ENCODE peak calls at places on chromosome 15, in four cellular contexts. O, V, H and E are unnamed samples.

GRCh38 chr15:84702961-84703482 is 12.9 kb downstream of the SEC11A start:
- DNase-seq in O (no peak), V (no peak), H (no peak), E (no peak)

GRCh38 chr15:56325186-56325585 is 40.0 kb upstream of the TEX9 start:
- DNase-seq in O (no peak), V (no peak), H (no peak), E (no peak)

GRCh38 chr15:71508081-71508682 is 302.2 kb upstream of the NR2E3 start:
- DNase-seq in O (no peak), V (peak; percentile 21), H (no peak), E (no peak)

GRCh38 chr15:68190048-68190447 is 15.1 kb downstream of the CALML4 start:
- DNase-seq in O (no peak), V (no peak), H (no peak), E (no peak)

GRCh38 chr15:36925671-36926421 is 174.5 kb downstream of the MEIS2 start:
- DNase-seq in O (no peak), V (no peak), H (no peak), E (no peak)

GRCh38 chr15:77832874-77833273 is 200.2 kb upstream of the LINGO1 start:
- DNase-seq in O (no peak), V (no peak), H (no peak), E (no peak)

GRCh38 chr15:83436513-83437158 is 10.5 kb upstream of the SH3GL3 start:
- DNase-seq in O (peak; percentile 68), V (no peak), H (peak; percentile 18), E (peak; percentile 7)

GRCh38 chr15:91407237-91407889 is 307.3 kb downstream of the SV2B start:
- DNase-seq in O (no peak), V (no peak), H (no peak), E (no peak)

GRCh38 chr15:83626171-83626802 is 27.6 kb upstream of the ADAMTSL3 start:
- DNase-seq in O (no peak), V (no peak), H (no peak), E (no peak)

GRCh38 chr15:20352241-20353200 is 189.1 kb downstream of the GOLGA6L6 start:
- DNase-seq in O (no peak), V (no peak), H (no peak), E (no peak)

GRCh38 chr15:31062965-31063355 is 38.6 kb downstream of the TRPM1 start:
- DNase-seq in O (no peak), V (no peak), H (no peak), E (no peak)

GRCh38 chr15:90086868-90087268 is 15.4 kb downstream of the IDH2 start:
- DNase-seq in O (peak; percentile 79), V (no peak), H (peak; percentile 71), E (peak; percentile 44)

GRCh38 chr15:45276851-45277250 is 24.8 kb downstream of the SLC28A2 start:
- DNase-seq in O (peak; percentile 28), V (peak; percentile 11), H (peak; percentile 17), E (peak; percentile 50)

GRCh38 chr15:87129916-87130315 is 1050.2 kb downstream of the AGBL1 start:
- DNase-seq in O (no peak), V (no peak), H (no peak), E (no peak)

GRCh38 chr15:80186597-80186996 is 33.8 kb downstream of the FAH start:
- DNase-seq in O (no peak), V (no peak), H (no peak), E (no peak)

GRCh38 chr15:34436956-34437442 is 609 bp downstream of the GOLGA8A start:
- DNase-seq in O (no peak), V (no peak), H (peak; percentile 67), E (peak; percentile 3)

GRCh38 chr15:43488790-43489585 is 4.0 kb downstream of the TP53BP1 start:
- DNase-seq in O (no peak), V (no peak), H (no peak), E (no peak)

DNA sequence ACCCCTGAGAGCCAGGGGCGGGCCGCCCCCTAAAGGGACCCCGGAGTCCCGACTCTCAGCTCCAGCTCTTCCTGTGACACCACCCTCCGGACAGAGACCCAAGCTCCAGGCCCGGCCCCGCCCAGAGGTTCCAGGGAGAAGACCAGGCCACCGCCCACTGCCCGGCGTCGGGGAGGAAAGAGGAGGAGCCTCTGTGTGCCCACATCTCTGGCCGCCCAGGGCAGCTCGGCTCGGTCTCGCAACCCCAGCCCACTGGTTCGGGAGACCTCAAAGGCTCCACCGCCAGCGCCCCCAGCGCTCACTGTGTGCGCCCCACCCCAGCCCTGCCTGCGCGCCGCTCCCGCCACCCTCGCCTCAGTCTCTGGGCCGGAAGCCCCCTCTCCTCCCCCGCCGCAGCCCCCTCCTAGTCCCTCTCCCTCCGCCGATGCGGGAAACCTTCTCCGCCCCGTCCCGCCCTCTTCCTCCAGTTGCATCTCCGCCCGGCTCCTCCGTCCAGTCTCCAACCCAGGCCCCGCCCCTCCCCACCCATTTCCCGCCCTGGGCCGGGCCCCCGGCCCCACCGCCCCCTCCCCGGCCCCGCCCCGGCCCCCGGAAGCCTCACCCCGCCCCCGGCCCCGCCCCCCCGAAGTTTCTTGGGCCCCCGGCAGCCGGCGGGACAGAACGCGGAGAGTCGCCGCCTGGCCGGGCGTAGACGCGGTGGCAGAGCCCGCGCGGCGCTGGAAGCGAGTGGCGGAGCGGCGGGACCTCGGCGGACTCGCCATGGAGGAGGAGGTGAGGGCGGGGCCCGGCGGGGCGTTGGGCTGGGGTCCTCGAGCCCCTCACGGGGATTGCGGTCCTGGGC is at the start of gene PLEKHO2:
- DNase-seq in O (peak; percentile 99), V (peak; percentile 53), H (peak; percentile 96), E (peak; percentile 85)
- TF ChIP-seq CTCF in O (no peak), V (peak; percentile 6), H (peak; percentile 16), E (peak; percentile 49)

DNA sequence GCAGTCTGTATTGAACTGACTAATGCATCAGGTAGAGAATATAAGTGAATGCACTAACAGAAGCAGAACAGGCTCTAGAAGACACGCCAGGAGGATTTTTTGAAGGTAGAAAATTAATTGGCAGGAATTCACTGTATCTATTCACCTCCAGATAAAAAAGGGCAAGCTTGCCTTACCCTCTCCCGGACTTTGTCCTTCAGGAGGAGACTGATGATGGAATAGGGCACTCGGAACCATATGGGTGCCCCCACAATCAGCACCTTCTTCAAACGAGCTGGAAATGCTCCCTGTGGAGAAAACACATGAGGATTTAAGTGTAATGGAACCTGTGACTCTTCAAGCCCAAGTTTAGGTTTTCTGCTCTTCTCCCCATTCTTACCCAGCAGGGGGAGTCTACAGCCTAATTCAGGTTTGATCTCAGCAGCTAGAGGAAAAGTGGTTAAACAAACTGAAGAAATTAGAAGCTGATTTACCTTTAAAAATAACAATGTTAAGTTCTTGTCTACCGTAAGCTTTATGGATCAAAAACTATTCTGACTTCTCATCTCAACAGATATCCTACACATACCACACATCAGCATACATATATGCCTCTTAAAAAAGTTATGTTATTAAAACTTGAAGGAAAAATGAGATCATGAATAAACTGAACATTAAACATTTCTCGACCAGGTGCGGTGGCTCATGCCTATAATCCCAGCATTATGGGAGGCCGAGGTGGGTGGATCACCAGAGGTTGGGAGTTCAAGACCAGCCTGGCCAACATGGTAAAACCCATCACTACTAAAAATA is 57.4 kb upstream of the SIN3A start:
- DNase-seq in O (peak; percentile 33), V (no peak), H (peak; percentile 26), E (peak; percentile 23)
- TF ChIP-seq CHD4 in O (no peak), V (no peak), H (no peak), E (no peak)

GRCh38 chr15:66161575-66162118 is 91.9 kb downstream of the MEGF11 start:
- DNase-seq in O (no peak), V (no peak), H (no peak), E (no peak)

GRCh38 chr15:66163553-66163952 is 90.0 kb downstream of the MEGF11 start:
- DNase-seq in O (no peak), V (no peak), H (no peak), E (no peak)

GRCh38 chr15:66164788-66165187 is 88.8 kb downstream of the MEGF11 start:
- DNase-seq in O (no peak), V (no peak), H (no peak), E (no peak)

GRCh38 chr15:66161108-66161507 is 92.4 kb downstream of the MEGF11 start:
- DNase-seq in O (no peak), V (no peak), H (no peak), E (no peak)

GRCh38 chr15:66162286-66162685 is 91.3 kb downstream of the MEGF11 start:
- DNase-seq in O (no peak), V (no peak), H (no peak), E (no peak)
- H3K4me2 ChIP-seq in O (no peak overlapping the region), V (no peak overlapping the region), H (no peak overlapping the region), E (no peak overlapping the region)

DNA sequence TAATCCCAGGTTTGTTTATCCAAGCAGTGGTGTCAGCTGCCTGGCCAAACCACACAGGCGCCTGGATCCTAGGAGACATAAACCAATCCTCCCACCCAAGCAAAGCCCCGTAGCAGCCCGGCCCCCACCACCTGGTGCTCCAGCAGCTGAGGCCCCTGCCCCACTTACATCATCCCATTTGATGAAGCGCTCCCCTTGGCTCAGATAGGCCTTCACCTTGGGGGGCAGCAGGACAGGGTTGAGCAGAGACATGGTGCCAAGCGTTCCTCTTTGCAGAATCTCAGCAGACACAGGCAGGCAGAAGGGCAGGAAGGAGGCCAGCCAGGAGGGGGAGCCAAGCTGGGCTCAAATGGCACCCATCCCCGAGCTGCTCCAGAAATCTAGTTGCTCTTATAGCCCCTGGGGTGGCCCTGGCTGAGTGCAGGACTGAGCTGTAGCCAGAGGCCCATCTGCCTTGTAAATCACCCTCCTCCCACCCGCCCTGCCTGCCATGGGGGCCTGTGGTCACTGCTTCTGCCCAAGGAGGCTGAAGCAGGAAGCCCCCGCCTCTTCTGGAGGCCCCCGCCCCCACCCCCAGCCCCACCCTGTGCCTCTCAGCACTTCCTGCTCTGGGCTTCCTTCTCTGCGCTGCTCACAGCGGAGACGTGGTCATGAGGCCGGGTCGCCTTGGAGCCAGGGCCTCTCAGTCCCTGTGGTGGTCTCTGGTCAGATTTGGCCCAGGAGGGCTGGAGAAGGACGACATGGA is at the start of gene PLCB2:
- DNase-seq in O (peak; percentile 23), V (peak; percentile 16), H (peak; percentile 52), E (peak; percentile 14)
- TF ChIP-seq CTCF in O (no peak), V (peak; percentile 27), H (peak; percentile 52), E (peak; percentile 22)